ENCODE peak calls at places on chromosomes 5 and 9, in four cellular contexts. One of them, this sample, is unnamed.

GRCh38 chr9:129309906-129310305 is 131.8 kb upstream of the IER5L start:
- DNase-seq in NCI-H1092: no peak
- DNase-seq in brain microvascular endothelial cell: no peak
- DNase-seq in upper lobe of right lung: peak
- DNase-seq in this sample: no peak

GRCh38 chr5:88691945-88692868 is 190.8 kb downstream of the MEF2C start:
- DNase-seq in brain microvascular endothelial cell: no peak
- DNase-seq in NCI-H1092: no peak
- DNase-seq in upper lobe of right lung: no peak
- DNase-seq in this sample: no peak

GRCh38 chr5:56112526-56113121 is 117.9 kb upstream of the IL6ST start:
- DNase-seq in NCI-H1092: no peak
- DNase-seq in upper lobe of right lung: no peak
- DNase-seq in brain microvascular endothelial cell: no peak
- DNase-seq in this sample: no peak

GRCh38 chr9:128005938-128006337 is 25.1 kb upstream of the EEIG1 start:
- DNase-seq in brain microvascular endothelial cell: no peak
- DNase-seq in upper lobe of right lung: no peak
- DNase-seq in NCI-H1092: peak
- DNase-seq in this sample: peak

GRCh38 chr5:65682148-65682547 is 39.8 kb downstream of the SGTB start:
- DNase-seq in upper lobe of right lung: no peak
- DNase-seq in brain microvascular endothelial cell: no peak
- DNase-seq in NCI-H1092: no peak
- DNase-seq in this sample: no peak

GRCh38 chr9:4741365-4742031 is 496 bp upstream of the AK3 start:
- DNase-seq in upper lobe of right lung: peak
- DNase-seq in brain microvascular endothelial cell: no peak
- DNase-seq in NCI-H1092: peak
- DNase-seq in this sample: peak

GRCh38 chr5:169856571-169856970 is 123.7 kb downstream of the INSYN2B start:
- DNase-seq in NCI-H1092: no peak
- DNase-seq in brain microvascular endothelial cell: peak
- DNase-seq in upper lobe of right lung: no peak
- DNase-seq in this sample: peak

GRCh38 chr9:106106396-106106795 is 412.1 kb downstream of the TMEM38B start:
- DNase-seq in NCI-H1092: no peak
- DNase-seq in brain microvascular endothelial cell: no peak
- DNase-seq in upper lobe of right lung: no peak
- DNase-seq in this sample: no peak

GRCh38 chr9:137371521-137371941 is 51.4 kb downstream of the EXD3 start:
- DNase-seq in brain microvascular endothelial cell: no peak
- DNase-seq in NCI-H1092: no peak
- DNase-seq in upper lobe of right lung: no peak
- DNase-seq in this sample: no peak